ENCODE peak calls at places on chromosomes 4 and X, in seven cellular contexts. One of them, this sample, is unnamed.
A peak's percentile ranks its signal among the peaks of the same experiment; 100 is the strongest.

GRCh38 chr4:76752911-76753494 is 144.9 kb downstream of the SOWAHB start:
- DNase-seq in hepatocyte: peak; percentile 58
- DNase-seq in IMR-90: peak; percentile 100
- DNase-seq in GM23248: peak; percentile 99
- DNase-seq in OCI-LY7: no peak
- DNase-seq in sigmoid colon: no peak
- DNase-seq in adrenal gland: peak; percentile 62
- DNase-seq in this sample: no peak

GRCh38 chr4:25439913-25440477 is 62.9 kb downstream of the ANAPC4 start:
- DNase-seq in hepatocyte: peak; percentile 80
- DNase-seq in IMR-90: peak; percentile 68
- DNase-seq in GM23248: peak; percentile 71
- DNase-seq in OCI-LY7: peak; percentile 78
- DNase-seq in sigmoid colon: no peak
- DNase-seq in adrenal gland: peak; percentile 64
- DNase-seq in this sample: peak; percentile 79

GRCh38 chrX:13721819-13722527 is 12.4 kb downstream of the TRAPPC2 start:
- DNase-seq in hepatocyte: peak; percentile 41
- DNase-seq in IMR-90: peak; percentile 86
- DNase-seq in GM23248: peak; percentile 47
- DNase-seq in OCI-LY7: peak; percentile 66
- DNase-seq in sigmoid colon: no peak
- DNase-seq in adrenal gland: no peak
- DNase-seq in this sample: no peak

GRCh38 chr4:128757712-128758111 is 51.8 kb upstream of the JADE1 start:
- DNase-seq in hepatocyte: no peak
- DNase-seq in IMR-90: peak; percentile 23
- DNase-seq in GM23248: no peak
- DNase-seq in OCI-LY7: peak; percentile 5
- DNase-seq in sigmoid colon: peak; percentile 75
- DNase-seq in adrenal gland: peak; percentile 27
- DNase-seq in this sample: no peak

GRCh38 chrX:17474892-17475291 is 99.9 kb downstream of the NHS start:
- DNase-seq in hepatocyte: no peak
- DNase-seq in IMR-90: peak; percentile 55
- DNase-seq in GM23248: peak; percentile 75
- DNase-seq in OCI-LY7: no peak
- DNase-seq in sigmoid colon: no peak
- DNase-seq in adrenal gland: no peak
- DNase-seq in this sample: no peak

GRCh38 chrX:78527263-78527662 is 131.9 kb downstream of the RTL3 start:
- DNase-seq in hepatocyte: no peak
- DNase-seq in IMR-90: peak; percentile 8
- DNase-seq in GM23248: peak; percentile 80
- DNase-seq in OCI-LY7: no peak
- DNase-seq in sigmoid colon: no peak
- DNase-seq in adrenal gland: no peak
- DNase-seq in this sample: no peak

GRCh38 chr4:139207247-139207646 is 30.2 kb upstream of the ELF2 start:
- DNase-seq in hepatocyte: no peak
- DNase-seq in IMR-90: no peak
- DNase-seq in GM23248: no peak
- DNase-seq in OCI-LY7: no peak
- DNase-seq in sigmoid colon: no peak
- DNase-seq in adrenal gland: no peak
- DNase-seq in this sample: no peak

GRCh38 chrX:149633511-149633910 is 1.9 kb upstream of the TMEM185A start:
- DNase-seq in hepatocyte: no peak
- DNase-seq in IMR-90: no peak
- DNase-seq in GM23248: no peak
- DNase-seq in OCI-LY7: no peak
- DNase-seq in sigmoid colon: no peak
- DNase-seq in adrenal gland: no peak
- DNase-seq in this sample: no peak

GRCh38 chrX:25897758-25898157 is 240.4 kb upstream of the MAGEB18 start:
- DNase-seq in hepatocyte: no peak
- DNase-seq in IMR-90: no peak
- DNase-seq in GM23248: no peak
- DNase-seq in OCI-LY7: no peak
- DNase-seq in sigmoid colon: no peak
- DNase-seq in adrenal gland: no peak
- DNase-seq in this sample: no peak

GRCh38 chr4:113811329-113811728 is 49.8 kb upstream of the CAMK2D start:
- DNase-seq in hepatocyte: no peak
- DNase-seq in IMR-90: no peak
- DNase-seq in GM23248: peak; percentile 50
- DNase-seq in OCI-LY7: no peak
- DNase-seq in sigmoid colon: no peak
- DNase-seq in adrenal gland: no peak
- DNase-seq in this sample: no peak

GRCh38 chrX:68710870-68711576 is 63.6 kb downstream of the STARD8 start:
- DNase-seq in hepatocyte: peak; percentile 72
- DNase-seq in IMR-90: peak; percentile 53
- DNase-seq in GM23248: peak; percentile 60
- DNase-seq in OCI-LY7: peak; percentile 10
- DNase-seq in sigmoid colon: peak; percentile 77
- DNase-seq in adrenal gland: peak; percentile 36
- DNase-seq in this sample: no peak

GRCh38 chrX:129523076-129524055 is at the start of gene SMARCA1:
- DNase-seq in hepatocyte: peak; percentile 84
- DNase-seq in IMR-90: peak; percentile 63
- DNase-seq in GM23248: peak; percentile 43
- DNase-seq in OCI-LY7: no peak
- DNase-seq in sigmoid colon: peak; percentile 86
- DNase-seq in adrenal gland: peak; percentile 72
- DNase-seq in this sample: peak; percentile 34

GRCh38 chr4:4901877-4902276 is 42.4 kb downstream of the MSX1 start:
- DNase-seq in hepatocyte: no peak
- DNase-seq in IMR-90: no peak
- DNase-seq in GM23248: no peak
- DNase-seq in OCI-LY7: peak; percentile 57
- DNase-seq in sigmoid colon: no peak
- DNase-seq in adrenal gland: no peak
- DNase-seq in this sample: no peak

GRCh38 chr4:108850407-108850709 is 87.5 kb upstream of the ETNPPL start:
- DNase-seq in hepatocyte: no peak
- DNase-seq in IMR-90: no peak
- DNase-seq in GM23248: peak; percentile 50
- DNase-seq in OCI-LY7: peak; percentile 37
- DNase-seq in sigmoid colon: no peak
- DNase-seq in adrenal gland: no peak
- DNase-seq in this sample: no peak

GRCh38 chr4:108852691-108853090 is 89.8 kb upstream of the ETNPPL start:
- DNase-seq in hepatocyte: no peak
- DNase-seq in IMR-90: no peak
- DNase-seq in GM23248: no peak
- DNase-seq in OCI-LY7: no peak
- DNase-seq in sigmoid colon: no peak
- DNase-seq in adrenal gland: no peak
- DNase-seq in this sample: no peak

GRCh38 chr4:108846568-108846967 is 83.7 kb upstream of the ETNPPL start:
- DNase-seq in hepatocyte: no peak
- DNase-seq in IMR-90: peak; percentile 19
- DNase-seq in GM23248: peak; percentile 26
- DNase-seq in OCI-LY7: no peak
- DNase-seq in sigmoid colon: no peak
- DNase-seq in adrenal gland: no peak
- DNase-seq in this sample: no peak

GRCh38 chr4:108851346-108851745 is 88.5 kb upstream of the ETNPPL start:
- DNase-seq in hepatocyte: no peak
- DNase-seq in IMR-90: peak; percentile 20
- DNase-seq in GM23248: peak; percentile 60
- DNase-seq in OCI-LY7: no peak
- DNase-seq in sigmoid colon: no peak
- DNase-seq in adrenal gland: no peak
- DNase-seq in this sample: no peak

GRCh38 chr4:108849611-108850406 is 87.0 kb upstream of the ETNPPL start:
- DNase-seq in hepatocyte: peak; percentile 31
- DNase-seq in IMR-90: peak; percentile 80
- DNase-seq in GM23248: peak; percentile 79
- DNase-seq in OCI-LY7: peak; percentile 88
- DNase-seq in sigmoid colon: no peak
- DNase-seq in adrenal gland: no peak
- DNase-seq in this sample: no peak
- H3K27ac ChIP-seq in hepatocyte: peak overlapping the region; percentile 22
- H3K27ac ChIP-seq in IMR-90: peak overlapping the region; percentile 80
- H3K27ac ChIP-seq in GM23248: peak overlapping the region; percentile 63
- H3K27ac ChIP-seq in OCI-LY7: peak overlapping the region; percentile 27
- H3K27ac ChIP-seq in sigmoid colon: no peak overlapping the region
- H3K27ac ChIP-seq in adrenal gland: no peak overlapping the region
- H3K27ac ChIP-seq in this sample: no peak overlapping the region

GRCh38 chr4:151013491-151013890 is 1.6 kb downstream of the LRBA start:
- DNase-seq in hepatocyte: no peak
- DNase-seq in IMR-90: no peak
- DNase-seq in GM23248: peak; percentile 6
- DNase-seq in OCI-LY7: peak; percentile 16
- DNase-seq in sigmoid colon: no peak
- DNase-seq in adrenal gland: no peak
- DNase-seq in this sample: no peak
- H3K4me3 ChIP-seq in hepatocyte: peak overlapping the region; percentile 77
- H3K4me3 ChIP-seq in IMR-90: no peak overlapping the region
- H3K4me3 ChIP-seq in GM23248: peak overlapping the region; percentile 88
- H3K4me3 ChIP-seq in OCI-LY7: peak overlapping the region; percentile 95
- H3K4me3 ChIP-seq in sigmoid colon: no peak overlapping the region
- H3K4me3 ChIP-seq in adrenal gland: no peak overlapping the region
- H3K4me3 ChIP-seq in this sample: no peak overlapping the region

DNA sequence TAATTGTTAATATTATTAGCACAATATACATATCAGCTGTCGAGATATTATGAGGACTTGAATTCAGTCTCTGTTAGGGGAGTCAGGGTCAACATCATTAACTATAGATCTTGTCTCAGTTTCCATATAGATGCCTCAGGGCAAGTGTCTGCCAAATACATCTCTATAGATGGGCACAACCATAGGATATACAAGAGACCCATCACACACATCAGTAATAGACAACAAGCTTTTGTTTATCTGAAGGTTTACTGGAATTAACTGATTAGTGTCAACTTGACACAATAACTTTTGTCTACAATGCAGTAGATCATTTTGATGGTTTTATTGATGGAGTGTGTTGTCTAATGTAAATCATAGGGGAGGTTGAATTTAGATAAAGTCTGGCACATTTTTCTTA is 37.1 kb upstream of the PHOX2B start:
- DNase-seq in hepatocyte: no peak
- DNase-seq in IMR-90: no peak
- DNase-seq in GM23248: no peak
- DNase-seq in OCI-LY7: no peak
- DNase-seq in sigmoid colon: no peak
- DNase-seq in adrenal gland: no peak
- DNase-seq in this sample: no peak
- H3K9me3 ChIP-seq in hepatocyte: no peaks in the 10 kb centered on the region
- H3K9me3 ChIP-seq in IMR-90: no peaks in the 10 kb centered on the region
- H3K9me3 ChIP-seq in GM23248: no peaks in the 10 kb centered on the region
- H3K9me3 ChIP-seq in OCI-LY7: no peaks in the 10 kb centered on the region
- H3K9me3 ChIP-seq in sigmoid colon: no peaks in the 10 kb centered on the region
- H3K9me3 ChIP-seq in adrenal gland: no peaks in the 10 kb centered on the region
- H3K9me3 ChIP-seq in this sample: no peaks in the 10 kb centered on the region

DNA sequence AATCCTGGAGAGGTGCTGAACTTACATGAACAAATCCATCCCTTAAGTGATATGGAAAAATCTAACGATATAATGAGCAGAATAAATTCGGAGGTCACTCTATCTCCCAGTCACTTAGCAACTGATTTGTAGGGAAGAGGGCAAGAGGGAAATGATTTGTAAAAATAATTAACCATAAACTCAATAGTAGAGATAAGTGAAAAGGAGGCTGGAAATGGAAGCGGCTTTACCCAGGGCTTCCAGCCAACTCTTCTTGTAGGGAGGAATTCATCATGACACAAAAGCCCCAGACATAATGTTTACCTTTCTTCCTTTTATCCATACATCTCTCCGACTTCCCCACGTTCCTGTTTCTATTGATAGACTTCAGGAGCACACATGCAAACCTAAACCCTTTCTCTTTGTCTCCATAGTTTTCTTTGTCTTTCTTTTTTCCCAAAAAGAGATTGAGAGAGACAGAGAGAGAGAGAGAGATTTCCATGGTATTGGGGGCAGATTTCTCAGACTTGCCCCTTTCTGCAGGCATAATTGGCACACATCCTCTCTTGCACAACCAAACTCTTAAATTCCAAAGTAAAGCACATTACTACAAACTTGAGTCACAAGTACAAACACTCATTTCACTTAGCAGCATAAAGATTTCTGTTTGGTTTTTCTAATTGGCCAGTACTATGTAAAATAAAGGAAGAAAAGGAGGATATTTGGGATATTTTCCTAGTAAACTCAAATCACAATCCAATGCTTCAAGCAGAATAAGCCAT is 141.0 kb downstream of the MAPK10 start:
- DNase-seq in hepatocyte: no peak
- DNase-seq in IMR-90: peak; percentile 53
- DNase-seq in GM23248: peak; percentile 65
- DNase-seq in OCI-LY7: no peak
- DNase-seq in sigmoid colon: no peak
- DNase-seq in adrenal gland: no peak
- DNase-seq in this sample: peak; percentile 32
- H3K27ac ChIP-seq in hepatocyte: peak overlapping the region; percentile 25
- H3K27ac ChIP-seq in IMR-90: peak overlapping the region; percentile 37
- H3K27ac ChIP-seq in GM23248: peak overlapping the region; percentile 38
- H3K27ac ChIP-seq in OCI-LY7: no peak overlapping the region
- H3K27ac ChIP-seq in sigmoid colon: no peak overlapping the region
- H3K27ac ChIP-seq in adrenal gland: no peak overlapping the region
- H3K27ac ChIP-seq in this sample: no peak overlapping the region

GRCh38 chrX:103405009-103405333 is 28.6 kb downstream of the BEX3 start:
- DNase-seq in hepatocyte: no peak
- DNase-seq in IMR-90: no peak
- DNase-seq in GM23248: no peak
- DNase-seq in OCI-LY7: no peak
- DNase-seq in sigmoid colon: no peak
- DNase-seq in adrenal gland: no peak
- DNase-seq in this sample: no peak
- H3K4me3 ChIP-seq in hepatocyte: peak overlapping the region; percentile 59
- H3K4me3 ChIP-seq in IMR-90: peak overlapping the region; percentile 64
- H3K4me3 ChIP-seq in GM23248: peak overlapping the region; percentile 92
- H3K4me3 ChIP-seq in OCI-LY7: peak overlapping the region; percentile 64
- H3K4me3 ChIP-seq in sigmoid colon: peak overlapping the region; percentile 54
- H3K4me3 ChIP-seq in adrenal gland: no peak overlapping the region
- H3K4me3 ChIP-seq in this sample: no peak overlapping the region

GRCh38 chrX:500481-501010 is 113.8 kb upstream of the PPP2R3B start:
- DNase-seq in hepatocyte: no peak
- DNase-seq in IMR-90: no peak
- DNase-seq in GM23248: no peak
- DNase-seq in OCI-LY7: no peak
- DNase-seq in sigmoid colon: no peak
- DNase-seq in adrenal gland: no peak
- DNase-seq in this sample: no peak
- H3K9me3 ChIP-seq in hepatocyte: no peaks in the 10 kb centered on the region
- H3K9me3 ChIP-seq in IMR-90: peaks cover 23% of the 10 kb centered on the region
- H3K9me3 ChIP-seq in GM23248: no peaks in the 10 kb centered on the region
- H3K9me3 ChIP-seq in OCI-LY7: no peaks in the 10 kb centered on the region
- H3K9me3 ChIP-seq in sigmoid colon: no peaks in the 10 kb centered on the region
- H3K9me3 ChIP-seq in adrenal gland: no peaks in the 10 kb centered on the region
- H3K9me3 ChIP-seq in this sample: peaks cover 16% of the 10 kb centered on the region

This sample was measured in lung.